ENCODE peak calls at places on chromosomes 5 and 9, in five cellular contexts. C, Q, X, I and P are unnamed samples.

GRCh38 chr5:72470817-72471216 is 36.4 kb downstream of the ZNF366 start:
- DNase-seq in Q (no peak), I (no peak), X (no peak), C (peak), P (peak)

GRCh38 chr9:17402309-17402708 is 176.6 kb upstream of the SH3GL2 start:
- DNase-seq in I (no peak), Q (no peak), X (no peak), C (peak), P (no peak)

GRCh38 chr9:84339951-84340350 is 607 bp downstream of the SLC28A3 start:
- DNase-seq in I (no peak), C (no peak), X (no peak), Q (no peak), P (no peak)

GRCh38 chr9:33131505-33132248 is 35.5 kb downstream of the B4GALT1 start:
- DNase-seq in X (no peak), Q (no peak), C (no peak), I (no peak), P (no peak)

GRCh38 chr5:87195104-87195581 is 72.5 kb upstream of the RASA1 start:
- DNase-seq in I (no peak), Q (no peak), X (no peak), C (peak), P (peak)

GRCh38 chr9:34428325-34428958 is 29.9 kb downstream of the FAM219A start:
- DNase-seq in X (no peak), C (no peak), Q (no peak), I (peak), P (no peak)

GRCh38 chr5:153425914-153426313 is 64.6 kb upstream of the GRIA1 start:
- DNase-seq in I (no peak), Q (no peak), X (no peak), C (no peak), P (no peak)

GRCh38 chr9:35755071-35755470 is 995 bp upstream of the MSMP start:
- DNase-seq in C (no peak), Q (no peak), I (no peak), X (no peak), P (no peak)

GRCh38 chr5:81006955-81007636 is 46.9 kb downstream of the RASGRF2 start:
- DNase-seq in Q (no peak), I (no peak), C (no peak), X (no peak), P (no peak)

GRCh38 chr5:173778784-173779304 is 109.3 kb upstream of the CPEB4 start:
- DNase-seq in C (no peak), Q (no peak), X (no peak), I (no peak), P (no peak)

GRCh38 chr9:77710965-77711657 is 63.0 kb upstream of the GNA14 start:
- DNase-seq in I (no peak), Q (no peak), C (peak), X (no peak), P (no peak)

GRCh38 chr9:121169094-121169601 is 32.5 kb downstream of the RAB14 start:
- DNase-seq in C (peak), X (peak), I (no peak), Q (no peak), P (peak)

GRCh38 chr5:74017786-74018211 is 391.8 kb downstream of the ARHGEF28 start:
- DNase-seq in I (peak), X (no peak), C (peak), Q (no peak), P (peak)

GRCh38 chr5:124746916-124747769 is 704 bp upstream of the ZNF608 start:
- DNase-seq in Q (no peak), X (peak), C (peak), I (peak), P (peak)

GRCh38 chr5:39175273-39175955 is 43.9 kb downstream of the FYB1 start:
- DNase-seq in C (no peak), I (no peak), X (no peak), Q (no peak), P (no peak)

GRCh38 chr9:113933188-113933587 is 57.1 kb downstream of the ZNF618 start:
- DNase-seq in I (no peak), X (peak), Q (peak), C (no peak), P (no peak)

GRCh38 chr5:58266402-58266801 is 193.5 kb downstream of the PLK2 start:
- DNase-seq in I (no peak), X (no peak), Q (no peak), C (peak), P (no peak)

GRCh38 chr5:148393390-148393741 is 9.6 kb downstream of the FBXO38 start:
- DNase-seq in C (no peak), X (no peak), I (no peak), Q (no peak), P (no peak)

GRCh38 chr5:150309101-150309897 is 6.6 kb upstream of the ARSI start:
- DNase-seq in C (no peak), I (no peak), Q (no peak), X (no peak), P (no peak)

GRCh38 chr9:71944754-71945409 is 33.4 kb downstream of the C9orf85 start:
- DNase-seq in I (no peak), Q (no peak), X (no peak), C (no peak), P (no peak)

GRCh38 chr5:101461455-101461854 is 558.4 kb upstream of the ST8SIA4 start:
- DNase-seq in Q (no peak), X (no peak), I (no peak), C (no peak), P (no peak)

GRCh38 chr5:105924366-105924765 is 1746.4 kb downstream of the EFNA5 start:
- DNase-seq in X (no peak), C (peak), I (no peak), Q (no peak), P (peak)

GRCh38 chr5:104533498-104533897 is 970.9 kb upstream of the NUDT12 start:
- DNase-seq in C (no peak), Q (no peak), I (no peak), X (no peak), P (no peak)

GRCh38 chr5:36734422-36734821 is 128.0 kb downstream of the SLC1A3 start:
- DNase-seq in X (no peak), Q (no peak), I (no peak), C (peak), P (peak)

GRCh38 chr5:102090770-102091169 is 205.3 kb downstream of the SLCO4C1 start:
- DNase-seq in I (no peak), Q (no peak), C (no peak), X (no peak), P (no peak)